ENCODE peak calls at places on chromosomes 11 and 22, in ten cellular contexts. One of them, this sample, is unnamed.

GRCh38 chr11:129331871-129332274 is 43.8 kb upstream of the BARX2 start:
- DNase-seq in GM23338: peak; percentile 93
- DNase-seq in cardiac muscle cell: peak; percentile 82
- DNase-seq in Panc1: peak; percentile 64
- DNase-seq in lower lobe of right lung: peak; percentile 85
- DNase-seq in stomach: peak; percentile 92
- DNase-seq in uterus: peak; percentile 78
- DNase-seq in sigmoid colon: peak; percentile 89
- DNase-seq in fibroblast of lung: peak; percentile 83
- DNase-seq in naive thymus-derived CD4-positive, alpha-beta T cell: peak; percentile 59
- DNase-seq in this sample: peak; percentile 22

GRCh38 chr11:117282956-117283355 is 8.2 kb upstream of the BACE1-AS start:
- DNase-seq in stomach: no peak
- DNase-seq in fibroblast of lung: no peak
- DNase-seq in cardiac muscle cell: no peak
- DNase-seq in uterus: no peak
- DNase-seq in naive thymus-derived CD4-positive, alpha-beta T cell: no peak
- DNase-seq in lower lobe of right lung: no peak
- DNase-seq in GM23338: no peak
- DNase-seq in sigmoid colon: peak; percentile 5
- DNase-seq in Panc1: no peak
- DNase-seq in this sample: no peak

GRCh38 chr11:69923196-69923595 is 104.0 kb upstream of the FGF3 start:
- DNase-seq in uterus: no peak
- DNase-seq in Panc1: no peak
- DNase-seq in sigmoid colon: peak; percentile 46
- DNase-seq in GM23338: no peak
- DNase-seq in naive thymus-derived CD4-positive, alpha-beta T cell: no peak
- DNase-seq in fibroblast of lung: no peak
- DNase-seq in cardiac muscle cell: no peak
- DNase-seq in stomach: no peak
- DNase-seq in lower lobe of right lung: peak; percentile 20
- DNase-seq in this sample: no peak

GRCh38 chr11:15707971-15708370 is 593.2 kb downstream of the INSC start:
- DNase-seq in lower lobe of right lung: peak; percentile 51
- DNase-seq in stomach: peak; percentile 72
- DNase-seq in GM23338: peak; percentile 11
- DNase-seq in uterus: no peak
- DNase-seq in fibroblast of lung: peak; percentile 96
- DNase-seq in sigmoid colon: no peak
- DNase-seq in Panc1: no peak
- DNase-seq in cardiac muscle cell: peak; percentile 74
- DNase-seq in naive thymus-derived CD4-positive, alpha-beta T cell: no peak
- DNase-seq in this sample: no peak

GRCh38 chr11:47186937-47187681 is 875 bp upstream of the PACSIN3 start:
- DNase-seq in GM23338: peak; percentile 91
- DNase-seq in fibroblast of lung: peak; percentile 49
- DNase-seq in uterus: peak; percentile 78
- DNase-seq in stomach: peak; percentile 59
- DNase-seq in lower lobe of right lung: peak; percentile 67
- DNase-seq in Panc1: peak; percentile 64
- DNase-seq in naive thymus-derived CD4-positive, alpha-beta T cell: peak; percentile 52
- DNase-seq in cardiac muscle cell: peak; percentile 43
- DNase-seq in sigmoid colon: peak; percentile 89
- DNase-seq in this sample: no peak

GRCh38 chr11:24697722-24698121 is 200.9 kb downstream of the LUZP2 start:
- DNase-seq in uterus: no peak
- DNase-seq in GM23338: no peak
- DNase-seq in lower lobe of right lung: no peak
- DNase-seq in fibroblast of lung: peak; percentile 56
- DNase-seq in stomach: no peak
- DNase-seq in sigmoid colon: no peak
- DNase-seq in cardiac muscle cell: peak; percentile 75
- DNase-seq in naive thymus-derived CD4-positive, alpha-beta T cell: no peak
- DNase-seq in Panc1: no peak
- DNase-seq in this sample: no peak

GRCh38 chr22:43345761-43346261 is 2.6 kb upstream of the SCUBE1 start:
- DNase-seq in lower lobe of right lung: no peak
- DNase-seq in stomach: no peak
- DNase-seq in sigmoid colon: no peak
- DNase-seq in uterus: no peak
- DNase-seq in fibroblast of lung: no peak
- DNase-seq in cardiac muscle cell: no peak
- DNase-seq in naive thymus-derived CD4-positive, alpha-beta T cell: no peak
- DNase-seq in Panc1: no peak
- DNase-seq in GM23338: no peak
- DNase-seq in this sample: no peak

GRCh38 chr11:79201637-79202347 is 239.0 kb downstream of the TENM4 start:
- DNase-seq in cardiac muscle cell: no peak
- DNase-seq in fibroblast of lung: no peak
- DNase-seq in naive thymus-derived CD4-positive, alpha-beta T cell: no peak
- DNase-seq in uterus: no peak
- DNase-seq in lower lobe of right lung: no peak
- DNase-seq in Panc1: no peak
- DNase-seq in sigmoid colon: no peak
- DNase-seq in stomach: no peak
- DNase-seq in GM23338: no peak
- DNase-seq in this sample: no peak

GRCh38 chr11:45857834-45858492 is 10.7 kb downstream of the CRY2 start:
- DNase-seq in uterus: peak; percentile 64
- DNase-seq in Panc1: no peak
- DNase-seq in cardiac muscle cell: peak; percentile 92
- DNase-seq in fibroblast of lung: peak; percentile 82
- DNase-seq in naive thymus-derived CD4-positive, alpha-beta T cell: no peak
- DNase-seq in stomach: peak; percentile 44
- DNase-seq in sigmoid colon: peak; percentile 83
- DNase-seq in lower lobe of right lung: peak; percentile 74
- DNase-seq in GM23338: no peak
- DNase-seq in this sample: no peak

GRCh38 chr22:42294034-42294985 is 23.9 kb upstream of the TCF20 start:
- DNase-seq in fibroblast of lung: peak; percentile 47
- DNase-seq in lower lobe of right lung: no peak
- DNase-seq in cardiac muscle cell: peak; percentile 74
- DNase-seq in GM23338: peak; percentile 92
- DNase-seq in stomach: peak; percentile 38
- DNase-seq in uterus: no peak
- DNase-seq in Panc1: no peak
- DNase-seq in naive thymus-derived CD4-positive, alpha-beta T cell: peak; percentile 54
- DNase-seq in sigmoid colon: no peak
- DNase-seq in this sample: no peak

GRCh38 chr22:48333816-48334735 is 1493.6 kb downstream of the BRD1 start:
- DNase-seq in Panc1: no peak
- DNase-seq in fibroblast of lung: no peak
- DNase-seq in stomach: no peak
- DNase-seq in sigmoid colon: no peak
- DNase-seq in GM23338: no peak
- DNase-seq in lower lobe of right lung: peak; percentile 41
- DNase-seq in naive thymus-derived CD4-positive, alpha-beta T cell: no peak
- DNase-seq in cardiac muscle cell: no peak
- DNase-seq in uterus: no peak
- DNase-seq in this sample: no peak

DNA sequence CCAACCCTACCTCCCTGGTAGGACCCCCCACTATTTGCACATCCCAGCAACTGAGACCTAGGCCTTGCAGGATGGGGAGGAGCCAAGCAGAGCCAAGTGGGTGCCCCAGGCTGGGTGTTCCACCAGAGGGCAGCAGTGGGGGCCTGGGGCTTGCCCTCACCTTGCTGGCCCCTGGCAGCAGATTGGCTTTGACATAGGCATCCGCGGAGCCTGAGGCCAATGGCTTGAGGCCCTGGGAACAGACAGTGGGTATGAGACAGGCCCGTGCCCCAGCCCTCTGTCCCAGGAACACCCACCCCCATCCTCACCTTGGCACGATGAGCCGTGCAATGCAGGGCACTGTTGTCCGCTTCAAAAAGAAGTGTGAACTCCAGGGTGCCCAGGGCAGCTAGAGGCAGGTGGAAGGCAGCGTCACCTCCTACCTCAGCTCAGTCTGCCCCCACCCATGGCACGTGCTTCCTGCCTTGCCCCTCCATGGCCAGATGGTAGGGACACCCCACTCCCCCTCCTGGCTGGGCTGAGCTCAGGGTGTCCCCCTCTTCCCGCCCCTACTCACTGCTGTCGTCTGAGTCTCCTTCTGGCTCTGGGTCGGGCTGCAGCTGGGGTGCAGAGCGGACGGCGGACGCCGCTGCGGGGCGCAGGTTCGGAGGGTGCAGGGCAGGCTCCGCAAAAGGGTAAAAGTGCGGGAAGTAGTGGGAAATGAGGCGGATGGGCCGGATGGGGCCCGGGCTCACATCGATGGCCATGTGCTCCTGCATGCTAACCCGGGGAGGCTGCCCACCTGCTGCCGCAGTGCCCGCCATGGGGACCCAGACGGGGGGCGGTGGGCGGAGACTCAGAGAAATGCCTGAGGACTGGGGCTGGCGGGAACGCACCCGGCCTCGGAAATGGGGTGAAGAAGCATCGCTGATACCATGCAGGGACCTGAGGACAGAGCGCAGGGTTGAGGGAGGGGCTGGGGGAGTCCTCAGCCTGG is 9.0 kb downstream of the NDUFV1 start:
- DNase-seq in Panc1: no peak
- DNase-seq in lower lobe of right lung: peak; percentile 65
- DNase-seq in GM23338: peak; percentile 85
- DNase-seq in uterus: peak; percentile 14
- DNase-seq in sigmoid colon: no peak
- DNase-seq in naive thymus-derived CD4-positive, alpha-beta T cell: peak; percentile 55
- DNase-seq in stomach: peak; percentile 62
- DNase-seq in fibroblast of lung: no peak
- DNase-seq in cardiac muscle cell: peak; percentile 23
- DNase-seq in this sample: no peak
- H3K27ac ChIP-seq in Panc1: no peak overlapping the region
- H3K27ac ChIP-seq in lower lobe of right lung: no peak overlapping the region
- H3K27ac ChIP-seq in GM23338: no peak overlapping the region
- H3K27ac ChIP-seq in uterus: no peak overlapping the region
- H3K27ac ChIP-seq in sigmoid colon: no peak overlapping the region
- H3K27ac ChIP-seq in naive thymus-derived CD4-positive, alpha-beta T cell: peak overlapping the region; percentile 96
- H3K27ac ChIP-seq in stomach: no peak overlapping the region
- H3K27ac ChIP-seq in fibroblast of lung: no peak overlapping the region
- H3K27ac ChIP-seq in cardiac muscle cell: peak overlapping the region; percentile 8
- H3K27ac ChIP-seq in this sample: peak overlapping the region; percentile 90

DNA sequence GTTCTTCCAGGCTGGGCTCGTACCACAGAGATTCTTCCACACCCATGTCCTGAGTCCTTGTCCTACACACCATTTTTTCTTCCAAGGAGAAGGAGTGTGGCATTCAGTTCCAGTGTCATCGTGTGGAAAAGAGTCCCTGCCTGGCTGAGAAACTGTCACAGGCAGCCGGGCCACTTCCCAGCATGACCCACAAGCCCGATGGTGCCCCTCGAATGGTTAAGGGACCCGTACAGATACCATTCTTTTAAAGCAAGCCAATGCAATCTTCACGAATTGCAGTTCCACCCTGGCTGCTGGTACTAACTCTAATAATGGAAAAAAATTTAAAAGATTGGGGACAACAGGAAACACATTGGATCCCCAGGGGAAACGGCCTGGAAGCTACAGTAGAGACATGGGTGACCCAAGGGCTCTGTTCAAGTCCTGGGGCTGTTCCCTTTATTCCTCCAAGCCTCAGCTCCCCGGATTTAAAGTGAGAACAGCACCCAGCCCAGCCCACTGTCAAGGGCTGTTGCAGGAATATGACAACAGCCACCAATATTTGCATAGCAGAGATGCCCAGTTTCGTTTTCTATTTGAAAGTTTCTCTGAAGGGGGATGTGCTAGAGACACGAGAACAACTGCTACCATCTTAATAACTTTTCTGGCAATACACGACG is 80.9 kb upstream of the WNT7B start:
- DNase-seq in naive thymus-derived CD4-positive, alpha-beta T cell: peak; percentile 51
- DNase-seq in cardiac muscle cell: peak; percentile 51
- DNase-seq in lower lobe of right lung: peak; percentile 70
- DNase-seq in sigmoid colon: peak; percentile 69
- DNase-seq in uterus: peak; percentile 64
- DNase-seq in fibroblast of lung: peak; percentile 74
- DNase-seq in stomach: peak; percentile 57
- DNase-seq in Panc1: no peak
- DNase-seq in GM23338: no peak
- DNase-seq in this sample: no peak
- H3K4me1 ChIP-seq in naive thymus-derived CD4-positive, alpha-beta T cell: peaks cover 35% of the 10 kb centered on the region
- H3K4me1 ChIP-seq in cardiac muscle cell: no peaks in the 10 kb centered on the region
- H3K4me1 ChIP-seq in lower lobe of right lung: peaks cover 81% of the 10 kb centered on the region
- H3K4me1 ChIP-seq in sigmoid colon: peaks cover 86% of the 10 kb centered on the region
- H3K4me1 ChIP-seq in uterus: peaks cover 4% of the 10 kb centered on the region
- H3K4me1 ChIP-seq in fibroblast of lung: peaks cover 20% of the 10 kb centered on the region
- H3K4me1 ChIP-seq in stomach: peaks cover 77% of the 10 kb centered on the region
- H3K4me1 ChIP-seq in Panc1: peaks cover 61% of the 10 kb centered on the region
- H3K4me1 ChIP-seq in GM23338: peaks cover 18% of the 10 kb centered on the region
- H3K4me1 ChIP-seq in this sample: peaks cover 23% of the 10 kb centered on the region

GRCh38 chr22:25449781-25450317 is 114.6 kb upstream of the GRK3 start:
- DNase-seq in fibroblast of lung: no peak
- DNase-seq in stomach: no peak
- DNase-seq in GM23338: no peak
- DNase-seq in naive thymus-derived CD4-positive, alpha-beta T cell: no peak
- DNase-seq in lower lobe of right lung: no peak
- DNase-seq in sigmoid colon: no peak
- DNase-seq in uterus: no peak
- DNase-seq in Panc1: no peak
- DNase-seq in cardiac muscle cell: no peak
- DNase-seq in this sample: no peak

GRCh38 chr22:25447689-25448434 is 116.6 kb upstream of the GRK3 start:
- DNase-seq in Panc1: peak; percentile 61
- DNase-seq in sigmoid colon: peak; percentile 92
- DNase-seq in naive thymus-derived CD4-positive, alpha-beta T cell: peak; percentile 88
- DNase-seq in stomach: peak; percentile 93
- DNase-seq in lower lobe of right lung: peak; percentile 92
- DNase-seq in cardiac muscle cell: peak; percentile 85
- DNase-seq in GM23338: peak; percentile 93
- DNase-seq in fibroblast of lung: peak; percentile 76
- DNase-seq in uterus: peak; percentile 85
- DNase-seq in this sample: peak; percentile 77

GRCh38 chr22:25451480-25452114 is 112.9 kb upstream of the GRK3 start:
- DNase-seq in cardiac muscle cell: no peak
- DNase-seq in Panc1: no peak
- DNase-seq in GM23338: no peak
- DNase-seq in lower lobe of right lung: no peak
- DNase-seq in stomach: no peak
- DNase-seq in uterus: no peak
- DNase-seq in fibroblast of lung: no peak
- DNase-seq in naive thymus-derived CD4-positive, alpha-beta T cell: no peak
- DNase-seq in sigmoid colon: no peak
- DNase-seq in this sample: no peak

GRCh38 chr22:25447067-25447688 is 117.3 kb upstream of the GRK3 start:
- DNase-seq in sigmoid colon: no peak
- DNase-seq in stomach: no peak
- DNase-seq in Panc1: no peak
- DNase-seq in naive thymus-derived CD4-positive, alpha-beta T cell: no peak
- DNase-seq in uterus: no peak
- DNase-seq in GM23338: peak; percentile 21
- DNase-seq in cardiac muscle cell: no peak
- DNase-seq in fibroblast of lung: no peak
- DNase-seq in lower lobe of right lung: no peak
- DNase-seq in this sample: no peak

GRCh38 chr22:25448435-25449051 is 115.9 kb upstream of the GRK3 start:
- DNase-seq in Panc1: no peak
- DNase-seq in stomach: no peak
- DNase-seq in lower lobe of right lung: no peak
- DNase-seq in cardiac muscle cell: peak; percentile 24
- DNase-seq in fibroblast of lung: peak; percentile 22
- DNase-seq in sigmoid colon: no peak
- DNase-seq in GM23338: peak; percentile 25
- DNase-seq in naive thymus-derived CD4-positive, alpha-beta T cell: no peak
- DNase-seq in uterus: no peak
- DNase-seq in this sample: no peak
- H3K27ac ChIP-seq in Panc1: peak overlapping the region; percentile 90
- H3K27ac ChIP-seq in stomach: peak overlapping the region; percentile 84
- H3K27ac ChIP-seq in lower lobe of right lung: peak overlapping the region; percentile 63
- H3K27ac ChIP-seq in cardiac muscle cell: no peak overlapping the region
- H3K27ac ChIP-seq in fibroblast of lung: peak overlapping the region; percentile 81
- H3K27ac ChIP-seq in sigmoid colon: peak overlapping the region; percentile 81
- H3K27ac ChIP-seq in GM23338: no peak overlapping the region
- H3K27ac ChIP-seq in naive thymus-derived CD4-positive, alpha-beta T cell: peak overlapping the region; percentile 85
- H3K27ac ChIP-seq in uterus: peak overlapping the region; percentile 89
- H3K27ac ChIP-seq in this sample: peak overlapping the region; percentile 67

GRCh38 chr11:114138411-114138810 is 78.9 kb downstream of the ZBTB16 start:
- DNase-seq in stomach: no peak
- DNase-seq in sigmoid colon: no peak
- DNase-seq in cardiac muscle cell: no peak
- DNase-seq in fibroblast of lung: no peak
- DNase-seq in Panc1: no peak
- DNase-seq in uterus: no peak
- DNase-seq in GM23338: no peak
- DNase-seq in naive thymus-derived CD4-positive, alpha-beta T cell: no peak
- DNase-seq in lower lobe of right lung: no peak
- DNase-seq in this sample: no peak
- H3K4me1 ChIP-seq in stomach: peaks cover 75% of the 10 kb centered on the region
- H3K4me1 ChIP-seq in sigmoid colon: peaks cover 100% of the 10 kb centered on the region
- H3K4me1 ChIP-seq in cardiac muscle cell: no peaks in the 10 kb centered on the region
- H3K4me1 ChIP-seq in fibroblast of lung: no peaks in the 10 kb centered on the region
- H3K4me1 ChIP-seq in Panc1: no peaks in the 10 kb centered on the region
- H3K4me1 ChIP-seq in uterus: peaks cover 21% of the 10 kb centered on the region
- H3K4me1 ChIP-seq in GM23338: peaks cover 2% of the 10 kb centered on the region
- H3K4me1 ChIP-seq in naive thymus-derived CD4-positive, alpha-beta T cell: peaks cover 13% of the 10 kb centered on the region
- H3K4me1 ChIP-seq in lower lobe of right lung: peaks cover 96% of the 10 kb centered on the region
- H3K4me1 ChIP-seq in this sample: no peaks in the 10 kb centered on the region